ENCODE peak calls at places on chromosomes 3 and 15, in six cellular contexts. J is stomach, X is mesenchymal stem cell, N is adrenal gland, C is SK-N-SH, L is HCT116. R is an unnamed sample.

GRCh38 chr3:20912406-20912805 is 726.4 kb upstream of the SGO1 start:
- DNase-seq in N (no peak), C (no peak), L (no peak), J (no peak), X (no peak), R (no peak)

GRCh38 chr3:145017959-145018358 is 1046.3 kb downstream of the DIPK2A start:
- DNase-seq in X (peak; percentile 4), N (no peak), J (no peak), L (no peak), C (no peak), R (no peak)

GRCh38 chr3:124530916-124531315 is 199.3 kb upstream of the UMPS start:
- DNase-seq in L (no peak), J (no peak), C (no peak), N (no peak), X (no peak), R (no peak)

GRCh38 chr3:30221622-30222021 is 384.8 kb upstream of the TGFBR2 start:
- DNase-seq in L (no peak), X (peak; percentile 55), N (no peak), J (no peak), C (no peak), R (no peak)

GRCh38 chr15:64634576-64635485 is 140.6 kb downstream of the RBPMS2 start:
- DNase-seq in L (no peak), J (no peak), C (no peak), N (no peak), X (peak; percentile 76), R (peak; percentile 55)

GRCh38 chr3:122213650-122214049 is 30.2 kb downstream of the CASR start:
- DNase-seq in J (no peak), C (no peak), X (no peak), L (no peak), N (no peak), R (no peak)

GRCh38 chr3:7332696-7333095 is 471.8 kb downstream of the GRM7 start:
- DNase-seq in C (no peak), J (no peak), L (no peak), X (no peak), N (no peak), R (no peak)

GRCh38 chr3:126490619-126491018 is 14.9 kb upstream of the ZXDC start:
- DNase-seq in X (no peak), J (no peak), N (no peak), C (no peak), L (no peak), R (no peak)

GRCh38 chr15:93974804-93975481 is 256.4 kb upstream of the MCTP2 start:
- DNase-seq in J (no peak), N (no peak), L (peak; percentile 2), C (peak; percentile 16), X (no peak), R (peak; percentile 27)

GRCh38 chr15:39028069-39028468 is 463.5 kb upstream of the RASGRP1 start:
- DNase-seq in J (no peak), L (no peak), X (peak; percentile 26), N (peak; percentile 88), C (no peak), R (no peak)

GRCh38 chr3:179897241-179897640 is 139.5 kb downstream of the PEX5L start:
- DNase-seq in X (no peak), J (no peak), C (no peak), N (no peak), L (no peak), R (no peak)

GRCh38 chr3:126197854-126198584 is 17.6 kb upstream of the ALDH1L1 start:
- DNase-seq in X (peak; percentile 69), C (peak; percentile 76), J (peak; percentile 65), N (peak; percentile 90), L (peak; percentile 67), R (peak; percentile 37)

GRCh38 chr3:67380118-67380517 is 274.3 kb downstream of the SUCLG2 start:
- DNase-seq in X (no peak), L (no peak), C (no peak), J (no peak), N (no peak), R (no peak)

GRCh38 chr3:197749601-197750395 is at the start of gene FYTTD1:
- DNase-seq in X (peak; percentile 88), J (peak; percentile 94), C (peak; percentile 96), L (peak; percentile 61), N (peak; percentile 94), R (no peak)

GRCh38 chr3:12588674-12589054 is 31.8 kb downstream of the MKRN2 start:
- DNase-seq in N (no peak), C (no peak), J (no peak), X (no peak), L (no peak), R (no peak)

GRCh38 chr15:89533861-89534544 is 37.6 kb upstream of the RHCG start:
- DNase-seq in X (no peak), C (no peak), L (no peak), J (no peak), N (no peak), R (no peak)

GRCh38 chr15:88989578-88989977 is 76.4 kb upstream of the MFGE8 start:
- DNase-seq in X (peak; percentile 84), C (no peak), J (no peak), L (no peak), N (no peak), R (no peak)

GRCh38 chr3:19931180-19931692 is 2.8 kb downstream of the EFHB start:
- DNase-seq in N (no peak), C (no peak), L (no peak), X (peak; percentile 18), J (no peak), R (no peak)

GRCh38 chr3:138125548-138126221 is 6.5 kb downstream of the A4GNT start:
- DNase-seq in C (peak; percentile 70), N (no peak), L (no peak), J (no peak), X (peak; percentile 60), R (no peak)

GRCh38 chr3:111582114-111582461 is 13.1 kb downstream of the ZBED2 start:
- DNase-seq in J (no peak), N (no peak), L (peak; percentile 63), X (peak; percentile 90), C (no peak), R (no peak)

GRCh38 chr3:73623316-73623715 is 1.4 kb downstream of the PDZRN3 start:
- DNase-seq in C (no peak), J (no peak), L (no peak), N (no peak), X (peak; percentile 36), R (no peak)

GRCh38 chr3:73623996-73624362 is 762 bp downstream of the PDZRN3 start:
- DNase-seq in N (peak; percentile 71), X (peak; percentile 84), C (peak; percentile 78), L (no peak), J (peak; percentile 40), R (peak; percentile 45)

GRCh38 chr3:73624363-73625123 is at the start of gene PDZRN3:
- DNase-seq in C (peak; percentile 82), X (peak; percentile 83), L (no peak), N (peak; percentile 77), J (peak; percentile 55), R (peak; percentile 43)

GRCh38 chr3:73621388-73621787 is 3.4 kb downstream of the PDZRN3 start:
- DNase-seq in J (no peak), L (no peak), N (no peak), C (no peak), X (peak; percentile 45), R (no peak)

GRCh38 chr3:73622135-73622534 is 2.6 kb downstream of the PDZRN3 start:
- DNase-seq in L (no peak), J (peak; percentile 80), X (peak; percentile 67), N (peak; percentile 78), C (peak; percentile 78), R (no peak)
- H3K4me3 ChIP-seq in L (no peak overlapping the region), J (peak overlapping the region; percentile 64), X (peak overlapping the region; percentile 92), N (peak overlapping the region; percentile 10), C (peak overlapping the region; percentile 76), R (no peak overlapping the region)

GRCh38 chr3:150254199-150254786 is 153.8 kb upstream of the TSC22D2 start:
- DNase-seq in C (no peak), X (no peak), L (no peak), N (no peak), J (no peak), R (no peak)

GRCh38 chr3:150256782-150257181 is 151.3 kb upstream of the TSC22D2 start:
- DNase-seq in J (no peak), N (no peak), X (no peak), C (no peak), L (no peak), R (no peak)

GRCh38 chr3:150255416-150255815 is 152.7 kb upstream of the TSC22D2 start:
- DNase-seq in X (no peak), J (peak; percentile 76), L (no peak), C (no peak), N (peak; percentile 90), R (no peak)

GRCh38 chr3:150253622-150254021 is 154.5 kb upstream of the TSC22D2 start:
- DNase-seq in N (peak; percentile 56), C (no peak), X (peak; percentile 33), J (no peak), L (no peak), R (no peak)

GRCh38 chr3:150256336-150256735 is 151.8 kb upstream of the TSC22D2 start:
- DNase-seq in C (no peak), J (no peak), N (no peak), X (peak; percentile 48), L (no peak), R (no peak)
- H3K27ac ChIP-seq in C (no peak overlapping the region), J (no peak overlapping the region), N (no peak overlapping the region), X (no peak overlapping the region), L (no peak overlapping the region), R (no peak overlapping the region)

GRCh38 chr15:96323250-96324162 is 7.0 kb upstream of the NR2F2 start:
- DNase-seq in N (no peak), X (peak; percentile 14), J (no peak), L (no peak), C (no peak), R (no peak)
- H3K4me3 ChIP-seq in N (no peak overlapping the region), X (peak overlapping the region; percentile 83), J (peak overlapping the region; percentile 64), L (no peak overlapping the region), C (no peak overlapping the region), R (peak overlapping the region; percentile 10)

DNA sequence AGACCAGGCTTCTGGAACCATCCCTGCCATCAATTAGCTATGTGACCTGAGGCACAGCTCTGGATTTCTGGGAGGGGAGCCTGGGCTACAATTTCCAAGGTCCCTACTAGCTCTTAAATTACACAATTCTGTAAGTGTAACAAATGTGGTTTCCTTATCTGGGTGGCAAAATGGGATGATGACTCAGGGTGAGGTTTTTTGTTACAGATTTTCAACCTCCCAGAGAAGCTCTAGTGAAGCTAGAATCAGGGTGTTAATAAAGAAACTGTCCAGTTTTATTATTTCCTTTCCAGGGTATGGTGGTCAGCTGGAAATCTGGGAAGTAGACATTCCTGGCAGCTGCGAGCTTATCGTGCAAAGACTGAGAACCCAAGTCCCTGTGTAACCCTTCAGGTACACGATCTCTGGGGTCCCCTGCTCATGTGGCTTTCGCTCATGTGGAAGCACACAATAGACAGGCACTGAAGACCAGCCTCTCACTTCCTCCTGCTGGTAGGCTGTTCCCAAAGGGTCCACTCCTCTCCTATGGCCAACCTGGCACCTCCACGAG is 7.3 kb downstream of the RAB27A start:
- DNase-seq in L (no peak), C (peak; percentile 46), J (no peak), X (peak; percentile 91), N (peak; percentile 85), R (no peak)
- H3K27ac ChIP-seq in L (no peak overlapping the region), C (peak overlapping the region; percentile 24), J (peak overlapping the region; percentile 95), X (peak overlapping the region; percentile 28), N (peak overlapping the region; percentile 44), R (no peak overlapping the region)